ENCODE peak calls at places on chromosomes 7 and 10, in five cellular contexts. L is NCI-H1092 treated with DMSO at 0.1 percent for 48 hours, S is AG10803, F is occipital lobe, K is lower leg skin. N is an unnamed sample.

GRCh38 chr7:94301024-94301588 is 93.6 kb upstream of the COL1A2 start:
- DNase-seq in L (no peak), S (peak; percentile 97), F (no peak), K (peak; percentile 58), N (peak; percentile 88)

GRCh38 chr10:43370671-43371215 is 693 bp upstream of the FXYD4 start:
- DNase-seq in L (no peak), S (no peak), F (no peak), K (no peak), N (no peak)

GRCh38 chr10:100333821-100334469 is 3.9 kb upstream of the PKD2L1 start:
- DNase-seq in L (no peak), S (peak; percentile 25), F (no peak), K (no peak), N (no peak)

GRCh38 chr10:37053476-37053875 is 71.9 kb upstream of the ANKRD30A start:
- DNase-seq in L (no peak), S (no peak), F (no peak), K (no peak), N (no peak)

GRCh38 chr10:118729641-118730258 is 25.0 kb downstream of the CACUL1 start:
- DNase-seq in L (no peak), S (no peak), F (no peak), K (no peak), N (no peak)

GRCh38 chr10:103749779-103750178 is 105.6 kb downstream of the SH3PXD2A start:
- DNase-seq in L (no peak), S (no peak), F (no peak), K (no peak), N (no peak)

GRCh38 chr10:72455889-72456588 is 101.3 kb upstream of the DNAJB12 start:
- DNase-seq in L (no peak), S (no peak), F (no peak), K (no peak), N (no peak)

GRCh38 chr10:58464956-58465355 is 47.7 kb upstream of the BICC1 start:
- DNase-seq in L (no peak), S (no peak), F (no peak), K (no peak), N (no peak)

GRCh38 chr7:157386979-157387800 is 50.4 kb downstream of the DNAJB6 start:
- DNase-seq in L (peak; percentile 39), S (peak; percentile 74), F (peak; percentile 33), K (peak; percentile 88), N (peak; percentile 57)

GRCh38 chr7:129203050-129203741 is 14.8 kb downstream of the SMO start:
- DNase-seq in L (no peak), S (no peak), F (no peak), K (no peak), N (no peak)

GRCh38 chr10:17239276-17239660 is 11.2 kb downstream of the VIM start:
- DNase-seq in L (no peak), S (no peak), F (no peak), K (no peak), N (no peak)

GRCh38 chr10:45602082-45602730 is 70.4 kb downstream of the ZFAND4 start:
- DNase-seq in L (no peak), S (peak; percentile 47), F (no peak), K (no peak), N (peak; percentile 62)

GRCh38 chr10:126376956-126377355 is 11.3 kb downstream of the ADAM12 start:
- DNase-seq in L (no peak), S (peak; percentile 58), F (no peak), K (no peak), N (peak; percentile 20)

GRCh38 chr10:75367098-75367497 is 34.5 kb downstream of the ZNF503 start:
- DNase-seq in L (no peak), S (peak; percentile 21), F (no peak), K (no peak), N (no peak)

GRCh38 chr7:6178273-6179029 is 94.0 kb downstream of the CYTH3 start:
- DNase-seq in L (no peak), S (peak; percentile 18), F (no peak), K (no peak), N (no peak)

GRCh38 chr7:143047327-143047726 is 4.8 kb upstream of the OR6V1 start:
- DNase-seq in L (no peak), S (no peak), F (no peak), K (no peak), N (no peak)

GRCh38 chr10:89540550-89540949 is 5.2 kb upstream of the SLC16A12 start:
- DNase-seq in L (no peak), S (peak; percentile 10), F (no peak), K (no peak), N (no peak)

GRCh38 chr7:17674166-17674955 is 265.9 kb downstream of the SNX13 start:
- DNase-seq in L (no peak), S (peak; percentile 56), F (no peak), K (peak; percentile 55), N (no peak)

GRCh38 chr10:7161484-7162283 is 249.2 kb downstream of the SFMBT2 start:
- DNase-seq in L (no peak), S (peak; percentile 1), F (no peak), K (no peak), N (no peak)

GRCh38 chr7:150368884-150369739 is 490 bp downstream of the REPIN1 start:
- DNase-seq in L (peak; percentile 61), S (peak; percentile 78), F (no peak), K (peak; percentile 39), N (peak; percentile 85)

GRCh38 chr7:77335581-77335980 is 80.6 kb downstream of the GSAP start:
- DNase-seq in L (peak; percentile 78), S (peak; percentile 56), F (no peak), K (no peak), N (peak; percentile 49)

GRCh38 chr10:115065731-115066130 is 27.4 kb upstream of the ATRNL1 start:
- DNase-seq in L (no peak), S (no peak), F (no peak), K (no peak), N (no peak)

GRCh38 chr7:140512317-140513000 is 33.2 kb upstream of the MKRN1 start:
- DNase-seq in L (peak; percentile 41), S (no peak), F (no peak), K (no peak), N (no peak)

GRCh38 chr10:113232928-113233511 is 283.0 kb downstream of the TCF7L2 start:
- DNase-seq in L (no peak), S (no peak), F (no peak), K (no peak), N (no peak)

N was measured in GM03348.